ENCODE peak calls at places on chromosomes 4 and X, in four cellular contexts. Z, V, O and B are unnamed samples.

GRCh38 chr4:185211035-185211434 is 1.6 kb downstream of the SNX25 start:
- DNase-seq in V (no peak), Z (no peak), O (no peak), B (no peak)

GRCh38 chrX:111353810-111354209 is 58.2 kb downstream of the DCX start:
- DNase-seq in Z (no peak), O (no peak), V (no peak), B (no peak)

GRCh38 chr4:88969271-88969670 is 87.7 kb downstream of the FAM13A start:
- DNase-seq in V (no peak), Z (no peak), O (no peak), B (no peak)

GRCh38 chr4:72429397-72429889 is 139.6 kb downstream of the ADAMTS3 start:
- DNase-seq in O (no peak), V (no peak), Z (no peak), B (no peak)

GRCh38 chrX:39992300-39992699 is 105.5 kb downstream of the BCOR start:
- DNase-seq in Z (no peak), V (no peak), O (no peak), B (no peak)

GRCh38 chrX:110427076-110427475 is 68.4 kb downstream of the RTL9 start:
- DNase-seq in V (no peak), O (no peak), Z (no peak), B (no peak)

GRCh38 chr4:38740303-38740702 is 42.5 kb downstream of the TLR10 start:
- DNase-seq in V (no peak), Z (no peak), O (no peak), B (no peak)

GRCh38 chrX:34528081-34528480 is 129.0 kb downstream of the TMEM47 start:
- DNase-seq in V (no peak), Z (no peak), O (no peak), B (no peak)

GRCh38 chr4:180923476-180923875 is 1319.7 kb upstream of the TENM3 start:
- DNase-seq in Z (no peak), V (no peak), O (peak; percentile 3), B (no peak)

GRCh38 chr4:73843369-73843768 is 6.9 kb downstream of the CXCL6 start:
- DNase-seq in O (no peak), Z (no peak), V (no peak), B (no peak)

GRCh38 chr4:108619372-108620100 is 840 bp upstream of the RPL34 start:
- DNase-seq in V (no peak), O (no peak), Z (no peak), B (no peak)

GRCh38 chr4:57131849-57132745 is 21.9 kb upstream of the IGFBP7 start:
- DNase-seq in O (no peak), V (no peak), Z (peak; percentile 90), B (no peak)

GRCh38 chrX:140273921-140274320 is 230.9 kb downstream of the SOX3 start:
- DNase-seq in Z (no peak), O (no peak), V (no peak), B (no peak)

GRCh38 chrX:103845165-103845653 is 13.2 kb upstream of the RAB9B start:
- DNase-seq in Z (peak; percentile 66), V (peak; percentile 13), O (peak; percentile 76), B (peak; percentile 56)

GRCh38 chr4:109256847-109257246 is 45.6 kb downstream of the COL25A1 start:
- DNase-seq in Z (no peak), V (no peak), O (no peak), B (no peak)

GRCh38 chr4:108982786-108983185 is 219.9 kb upstream of the ETNPPL start:
- DNase-seq in Z (no peak), O (no peak), V (no peak), B (no peak)

GRCh38 chr4:113899260-113900177 is 79.9 kb downstream of the ARSJ start:
- DNase-seq in V (no peak), Z (no peak), O (no peak), B (no peak)

GRCh38 chrX:12711435-12712040 is 79.7 kb upstream of the PRPS2 start:
- DNase-seq in O (no peak), Z (no peak), V (no peak), B (no peak)

GRCh38 chr4:33722800-33723511 is 2521.4 kb downstream of the ARAP2 start:
- DNase-seq in O (peak; percentile 22), V (no peak), Z (peak; percentile 81), B (no peak)

GRCh38 chrX:46547857-46548256 is 2.6 kb upstream of the ZNF674 start:
- DNase-seq in V (no peak), Z (no peak), O (peak; percentile 66), B (peak; percentile 72)

GRCh38 chr4:7212101-7212674 is 19.9 kb downstream of the SORCS2 start:
- DNase-seq in Z (no peak), V (no peak), O (no peak), B (no peak)

GRCh38 chr4:3320361-3321023 is 27.7 kb downstream of the RGS12 start:
- DNase-seq in Z (no peak), O (no peak), V (no peak), B (no peak)

GRCh38 chrX:132086717-132087116 is 41.1 kb downstream of the FRMD7 start:
- DNase-seq in Z (no peak), O (peak; percentile 1), V (no peak), B (peak; percentile 41)

GRCh38 chrX:19790829-19791228 is 96.6 kb downstream of the SH3KBP1 start:
- DNase-seq in O (no peak), Z (no peak), V (no peak), B (no peak)

GRCh38 chrX:107985032-107985431 is 2.9 kb upstream of the TEX13B start:
- DNase-seq in O (no peak), V (no peak), Z (no peak), B (no peak)

GRCh38 chr4:20428410-20429160 is 176.9 kb downstream of the SLIT2 start:
- DNase-seq in O (no peak), V (no peak), Z (peak; percentile 61), B (peak; percentile 8)

GRCh38 chr4:100340534-100341364 is 150.5 kb upstream of the DDIT4L start:
- DNase-seq in O (peak; percentile 66), Z (no peak), V (no peak), B (peak; percentile 40)

GRCh38 chr4:16775411-16776154 is 122.9 kb downstream of the LDB2 start:
- DNase-seq in V (no peak), O (no peak), Z (no peak), B (no peak)

GRCh38 chr4:155809835-155810234 is 51.0 kb downstream of the GUCY1B1 start:
- DNase-seq in Z (peak; percentile 78), O (peak; percentile 83), V (peak; percentile 28), B (peak; percentile 79)

GRCh38 chrX:17792842-17793241 is 55.5 kb downstream of the SCML1 start:
- DNase-seq in V (no peak), O (no peak), Z (no peak), B (no peak)

GRCh38 chr4:133152330-133152791 is 3.3 kb downstream of the PCDH10 start:
- DNase-seq in O (no peak), V (no peak), Z (no peak), B (no peak)

GRCh38 chr4:14994242-14994641 is 8.0 kb upstream of the CPEB2 start:
- DNase-seq in O (no peak), V (no peak), Z (no peak), B (peak; percentile 56)

GRCh38 chrX:52349681-52350080 is 19.1 kb upstream of the XAGE2 start:
- DNase-seq in Z (no peak), V (no peak), O (no peak), B (no peak)

GRCh38 chr4:189177130-189177529 is 763.5 kb upstream of the FRG1 start:
- DNase-seq in O (no peak), V (no peak), Z (no peak), B (no peak)

GRCh38 chr4:183354213-183354612 is 32.0 kb upstream of the CLDN24 start:
- DNase-seq in Z (peak; percentile 15), O (no peak), V (no peak), B (no peak)

GRCh38 chrX:153766098-153766817 is 2.2 kb downstream of the PLXNB3 start:
- DNase-seq in V (no peak), Z (no peak), O (peak; percentile 62), B (peak; percentile 52)